ENCODE peak calls at places on chromosomes 4 and X, in seven cellular contexts. L is IMR-90, J is aorta, T is transverse colon, M is fibroblast of lung, E is H9, U is OCI-LY7. V is an unnamed sample.

GRCh38 chr4:144861471-144861870 is 215.5 kb downstream of the HHIP start:
- DNase-seq in L (no peak), J (no peak), T (no peak), M (no peak), E (no peak), U (no peak), V (no peak)

GRCh38 chr4:31458813-31459212 is 738.6 kb downstream of the PCDH7 start:
- DNase-seq in L (no peak), J (no peak), T (no peak), M (peak; percentile 30), E (no peak), U (no peak), V (no peak)

GRCh38 chr4:7185487-7186030 is 6.8 kb upstream of the SORCS2 start:
- DNase-seq in L (no peak), J (peak; percentile 37), T (no peak), M (no peak), E (no peak), U (no peak), V (no peak)

GRCh38 chr4:123621072-123621705 is 224.6 kb downstream of the SPRY1 start:
- DNase-seq in L (no peak), J (no peak), T (no peak), M (peak; percentile 87), E (no peak), U (no peak), V (no peak)

GRCh38 chrX:50700921-50701320 is 113.1 kb downstream of the SHROOM4 start:
- DNase-seq in L (no peak), J (no peak), T (no peak), M (peak; percentile 39), E (no peak), U (no peak), V (no peak)

GRCh38 chr4:87560802-87561201 is 31.6 kb upstream of the SPARCL1 start:
- DNase-seq in L (no peak), J (no peak), T (no peak), M (no peak), E (no peak), U (no peak), V (no peak)

GRCh38 chr4:8117278-8117682 is 41.3 kb downstream of the ABLIM2 start:
- DNase-seq in L (peak; percentile 3), J (no peak), T (peak; percentile 68), M (no peak), E (peak; percentile 93), U (peak; percentile 88), V (peak; percentile 75)

GRCh38 chr4:127997534-127998388 is 32.6 kb downstream of the ABHD18 start:
- DNase-seq in L (peak; percentile 63), J (no peak), T (no peak), M (peak; percentile 68), E (no peak), U (peak; percentile 66), V (no peak)

GRCh38 chr4:81631958-81632439 is 160.3 kb upstream of the RASGEF1B start:
- DNase-seq in L (peak; percentile 43), J (no peak), T (no peak), M (peak; percentile 84), E (no peak), U (peak; percentile 44), V (no peak)

GRCh38 chr4:27123050-27123768 is 262.6 kb downstream of the STIM2 start:
- DNase-seq in L (no peak), J (no peak), T (peak; percentile 36), M (peak; percentile 34), E (peak; percentile 85), U (no peak), V (no peak)
- H3K4me1 ChIP-seq in L (no peaks in the 10 kb centered on the region), J (no peaks in the 10 kb centered on the region), T (no peaks in the 10 kb centered on the region), M (no peaks in the 10 kb centered on the region), E (peaks cover 27% of the 10 kb centered on the region), U (no peaks in the 10 kb centered on the region), V (no peaks in the 10 kb centered on the region)

GRCh38 chrX:10109695-10110094 is 47.1 kb upstream of the CLCN4 start:
- DNase-seq in L (no peak), J (no peak), T (peak; percentile 38), M (no peak), E (no peak), U (no peak), V (peak; percentile 64)

GRCh38 chrX:10104958-10105658 is 51.7 kb upstream of the CLCN4 start:
- DNase-seq in L (no peak), J (no peak), T (no peak), M (no peak), E (no peak), U (no peak), V (peak; percentile 42)

GRCh38 chrX:10108288-10108687 is 48.5 kb upstream of the CLCN4 start:
- DNase-seq in L (no peak), J (no peak), T (no peak), M (no peak), E (no peak), U (no peak), V (no peak)

GRCh38 chrX:10110316-10110932 is 46.4 kb upstream of the CLCN4 start:
- DNase-seq in L (no peak), J (no peak), T (no peak), M (no peak), E (no peak), U (no peak), V (no peak)

DNA sequence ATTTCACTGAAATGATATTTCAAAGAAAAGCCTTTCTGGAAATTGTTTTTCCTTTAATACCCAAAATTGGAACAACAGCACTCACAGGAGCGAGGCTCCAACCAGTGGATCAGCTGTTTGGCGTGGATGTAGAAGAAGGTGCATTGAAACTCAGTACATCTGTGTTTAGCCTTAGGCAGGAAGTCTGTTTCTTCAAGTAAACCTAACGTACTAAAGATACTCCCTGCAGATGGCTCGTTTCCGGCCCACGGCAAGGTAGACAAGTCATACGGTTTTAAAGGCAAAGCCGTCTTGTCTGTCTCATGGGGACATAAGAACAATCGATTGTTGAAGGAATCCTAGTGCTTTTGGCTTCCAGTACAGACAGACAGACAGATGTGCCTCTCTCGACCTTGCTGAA is 50.0 kb upstream of the CLCN4 start:
- DNase-seq in L (no peak), J (no peak), T (peak; percentile 46), M (no peak), E (no peak), U (peak; percentile 88), V (no peak)
- H3K4me1 ChIP-seq in L (peaks cover 2% of the 10 kb centered on the region), J (no peaks in the 10 kb centered on the region), T (no peaks in the 10 kb centered on the region), M (peaks cover 5% of the 10 kb centered on the region), E (peaks cover 2% of the 10 kb centered on the region), U (peaks cover 84% of the 10 kb centered on the region), V (peaks cover 21% of the 10 kb centered on the region)

DNA sequence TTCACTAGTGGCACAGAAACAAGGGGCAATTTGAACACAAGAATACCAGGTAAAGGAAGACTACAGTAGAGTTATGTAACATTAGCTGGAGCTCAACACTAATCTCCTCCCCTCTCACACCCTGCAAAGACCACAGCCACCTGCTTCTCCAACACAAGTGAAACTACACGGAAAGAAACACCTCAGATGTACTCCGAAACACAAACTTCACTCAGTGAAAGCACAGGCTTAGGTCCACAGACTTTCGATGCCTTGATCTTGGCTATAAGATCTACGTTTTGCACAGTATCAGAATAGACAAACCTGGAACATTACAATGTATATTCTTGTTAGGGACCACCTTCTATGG is 7.6 kb downstream of the ACSL1 start:
- DNase-seq in L (no peak), J (no peak), T (no peak), M (no peak), E (no peak), U (peak; percentile 75), V (no peak)
- H3K4me1 ChIP-seq in L (peaks cover 4% of the 10 kb centered on the region), J (no peaks in the 10 kb centered on the region), T (peaks cover 12% of the 10 kb centered on the region), M (peaks cover 4% of the 10 kb centered on the region), E (no peaks in the 10 kb centered on the region), U (peaks cover 78% of the 10 kb centered on the region), V (peaks cover 11% of the 10 kb centered on the region)

GRCh38 chr4:1195109-1195671 is 22.8 kb upstream of the SPON2 start:
- DNase-seq in L (no peak), J (peak; percentile 70), T (no peak), M (no peak), E (no peak), U (no peak), V (no peak)

GRCh38 chr4:1194028-1194900 is 21.9 kb upstream of the SPON2 start:
- DNase-seq in L (peak; percentile 49), J (peak; percentile 94), T (peak; percentile 58), M (no peak), E (peak; percentile 62), U (no peak), V (peak; percentile 52)

GRCh38 chr4:1198070-1198844 is 25.9 kb upstream of the SPON2 start:
- DNase-seq in L (peak; percentile 70), J (peak; percentile 53), T (peak; percentile 29), M (peak; percentile 62), E (no peak), U (no peak), V (peak; percentile 11)

GRCh38 chr4:1196421-1197183 is 24.2 kb upstream of the SPON2 start:
- DNase-seq in L (no peak), J (peak; percentile 67), T (no peak), M (no peak), E (no peak), U (no peak), V (no peak)

DNA sequence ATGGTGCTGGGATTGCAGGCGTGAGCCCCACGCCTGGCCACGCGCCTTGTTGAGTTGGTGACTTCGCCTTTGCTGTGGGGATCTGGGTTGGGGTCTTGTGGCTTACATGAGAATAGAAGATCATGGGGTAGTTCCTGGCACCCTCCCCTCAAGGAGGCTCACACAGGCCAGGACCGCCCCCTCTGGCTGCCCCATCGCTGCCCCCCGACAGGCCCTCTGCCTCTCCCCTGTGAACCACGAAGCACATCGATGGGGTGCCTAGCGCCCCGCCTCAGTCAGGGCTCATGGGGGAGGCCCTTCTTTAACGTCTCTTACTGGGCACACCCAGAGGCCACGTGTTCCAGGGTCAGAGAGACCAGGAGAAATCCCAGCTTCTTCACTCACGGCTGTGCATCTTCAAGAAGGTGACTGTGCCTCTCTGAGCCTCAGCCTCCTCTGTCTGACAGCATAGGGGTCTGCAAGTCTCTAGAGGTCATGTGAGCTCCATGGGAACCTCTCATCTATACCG is 23.6 kb upstream of the SPON2 start:
- DNase-seq in L (no peak), J (peak; percentile 43), T (no peak), M (no peak), E (no peak), U (no peak), V (no peak)
- H3K4me1 ChIP-seq in L (peaks cover 51% of the 10 kb centered on the region), J (no peaks in the 10 kb centered on the region), T (peaks cover 23% of the 10 kb centered on the region), M (peaks cover 39% of the 10 kb centered on the region), E (no peaks in the 10 kb centered on the region), U (peaks cover 10% of the 10 kb centered on the region), V (peaks cover 27% of the 10 kb centered on the region)

DNA sequence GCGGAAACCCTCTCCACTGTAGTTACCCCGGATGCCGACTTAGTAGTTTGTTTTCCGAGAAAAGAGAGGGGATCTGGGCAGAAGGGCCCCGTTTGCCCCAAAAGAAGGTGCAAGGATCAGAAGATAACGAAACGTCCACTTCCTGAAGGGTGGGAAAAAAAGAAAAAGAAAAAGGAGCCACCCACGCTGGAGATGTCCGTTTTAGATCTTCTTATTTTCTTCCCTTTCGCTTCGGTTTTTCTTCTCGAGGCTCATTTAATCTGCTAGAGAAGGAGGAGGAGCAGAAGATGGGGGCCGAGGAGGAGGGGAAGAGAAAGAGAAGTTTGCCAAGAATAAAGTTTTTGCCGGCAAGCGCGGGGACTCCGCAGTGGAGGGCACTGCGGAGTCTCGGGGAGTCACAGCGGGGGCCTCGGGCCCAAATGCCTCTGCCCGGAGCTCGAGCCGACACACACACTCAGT is 490 bp downstream of the LEF1 start:
- DNase-seq in L (peak; percentile 8), J (no peak), T (no peak), M (peak; percentile 16), E (no peak), U (no peak), V (no peak)
- H3K4me1 ChIP-seq in L (peaks cover 2% of the 10 kb centered on the region), J (no peaks in the 10 kb centered on the region), T (peaks cover 3% of the 10 kb centered on the region), M (no peaks in the 10 kb centered on the region), E (peaks cover 4% of the 10 kb centered on the region), U (peaks cover 52% of the 10 kb centered on the region), V (peaks cover 8% of the 10 kb centered on the region)

GRCh38 chr4:85520765-85521749 is 46.1 kb downstream of the ARHGAP24 start:
- DNase-seq in L (no peak), J (no peak), T (no peak), M (no peak), E (no peak), U (no peak), V (no peak)
- H3K4me1 ChIP-seq in L (no peaks in the 10 kb centered on the region), J (no peaks in the 10 kb centered on the region), T (no peaks in the 10 kb centered on the region), M (no peaks in the 10 kb centered on the region), E (no peaks in the 10 kb centered on the region), U (no peaks in the 10 kb centered on the region), V (no peaks in the 10 kb centered on the region)